ENCODE peak calls at places on chromosome 12, in seven cellular contexts. One of them, this sample, is unnamed.

GRCh38 chr12:56449622-56449984 is 377 bp upstream of the TIMELESS start:
- DNase-seq in cardiac fibroblast: no peak
- DNase-seq in choroid plexus epithelial cell: no peak
- DNase-seq in GM10248: no peak
- DNase-seq in activated B cell treated with CpG ODN at 0.5 μM for 24 hours: no peak
- DNase-seq in GM13977: no peak
- DNase-seq in glutamatergic neuron: no peak
- DNase-seq in this sample: no peak

GRCh38 chr12:130506844-130507243 is 169.2 kb downstream of the PIWIL1 start:
- DNase-seq in activated B cell treated with CpG ODN at 0.5 μM for 24 hours: no peak
- DNase-seq in cardiac fibroblast: no peak
- DNase-seq in GM13977: no peak
- DNase-seq in GM10248: no peak
- DNase-seq in choroid plexus epithelial cell: no peak
- DNase-seq in glutamatergic neuron: no peak
- DNase-seq in this sample: no peak

GRCh38 chr12:43988838-43989560 is 153.1 kb downstream of the TMEM117 start:
- DNase-seq in GM13977: peak; percentile 11
- DNase-seq in choroid plexus epithelial cell: peak; percentile 13
- DNase-seq in glutamatergic neuron: no peak
- DNase-seq in cardiac fibroblast: peak; percentile 18
- DNase-seq in GM10248: peak; percentile 16
- DNase-seq in activated B cell treated with CpG ODN at 0.5 μM for 24 hours: no peak
- DNase-seq in this sample: no peak

GRCh38 chr12:27104546-27104945 is 22.2 kb upstream of the C12orf71 start:
- DNase-seq in GM10248: no peak
- DNase-seq in activated B cell treated with CpG ODN at 0.5 μM for 24 hours: no peak
- DNase-seq in GM13977: no peak
- DNase-seq in cardiac fibroblast: no peak
- DNase-seq in glutamatergic neuron: no peak
- DNase-seq in choroid plexus epithelial cell: peak; percentile 68
- DNase-seq in this sample: no peak

GRCh38 chr12:11650697-11651281 is 1.3 kb downstream of the ETV6 start:
- DNase-seq in GM10248: no peak
- DNase-seq in glutamatergic neuron: no peak
- DNase-seq in cardiac fibroblast: peak; percentile 50
- DNase-seq in choroid plexus epithelial cell: peak; percentile 60
- DNase-seq in activated B cell treated with CpG ODN at 0.5 μM for 24 hours: no peak
- DNase-seq in GM13977: peak; percentile 35
- DNase-seq in this sample: no peak

GRCh38 chr12:11105546-11105945 is 13.4 kb upstream of the TAS2R43 start:
- DNase-seq in glutamatergic neuron: no peak
- DNase-seq in choroid plexus epithelial cell: no peak
- DNase-seq in GM10248: no peak
- DNase-seq in GM13977: no peak
- DNase-seq in cardiac fibroblast: no peak
- DNase-seq in activated B cell treated with CpG ODN at 0.5 μM for 24 hours: no peak
- DNase-seq in this sample: no peak

GRCh38 chr12:124633269-124633953 is 66.0 kb upstream of the NCOR2 start:
- DNase-seq in GM10248: no peak
- DNase-seq in GM13977: no peak
- DNase-seq in cardiac fibroblast: peak; percentile 77
- DNase-seq in choroid plexus epithelial cell: peak; percentile 78
- DNase-seq in activated B cell treated with CpG ODN at 0.5 μM for 24 hours: no peak
- DNase-seq in glutamatergic neuron: no peak
- DNase-seq in this sample: no peak

GRCh38 chr12:92278378-92278828 is 132.8 kb upstream of the BTG1 start:
- DNase-seq in choroid plexus epithelial cell: no peak
- DNase-seq in cardiac fibroblast: no peak
- DNase-seq in GM13977: no peak
- DNase-seq in glutamatergic neuron: no peak
- DNase-seq in activated B cell treated with CpG ODN at 0.5 μM for 24 hours: no peak
- DNase-seq in GM10248: no peak
- DNase-seq in this sample: no peak

GRCh38 chr12:94553130-94553519 is 93.5 kb upstream of the CEP83 start:
- DNase-seq in glutamatergic neuron: no peak
- DNase-seq in activated B cell treated with CpG ODN at 0.5 μM for 24 hours: no peak
- DNase-seq in GM13977: no peak
- DNase-seq in cardiac fibroblast: peak; percentile 96
- DNase-seq in choroid plexus epithelial cell: peak; percentile 74
- DNase-seq in GM10248: no peak
- DNase-seq in this sample: no peak

GRCh38 chr12:54262403-54262925 is 17.5 kb downstream of the CBX5 start:
- DNase-seq in GM10248: no peak
- DNase-seq in activated B cell treated with CpG ODN at 0.5 μM for 24 hours: no peak
- DNase-seq in glutamatergic neuron: no peak
- DNase-seq in GM13977: no peak
- DNase-seq in choroid plexus epithelial cell: peak; percentile 64
- DNase-seq in cardiac fibroblast: peak; percentile 57
- DNase-seq in this sample: no peak

GRCh38 chr12:67433393-67434175 is 164.4 kb downstream of the CAND1 start:
- DNase-seq in choroid plexus epithelial cell: peak; percentile 51
- DNase-seq in GM10248: no peak
- DNase-seq in activated B cell treated with CpG ODN at 0.5 μM for 24 hours: no peak
- DNase-seq in cardiac fibroblast: peak; percentile 78
- DNase-seq in GM13977: no peak
- DNase-seq in glutamatergic neuron: no peak
- DNase-seq in this sample: no peak

GRCh38 chr12:79183946-79184345 is 319.4 kb downstream of the SYT1 start:
- DNase-seq in choroid plexus epithelial cell: peak; percentile 35
- DNase-seq in GM13977: no peak
- DNase-seq in glutamatergic neuron: no peak
- DNase-seq in activated B cell treated with CpG ODN at 0.5 μM for 24 hours: no peak
- DNase-seq in cardiac fibroblast: peak; percentile 51
- DNase-seq in GM10248: no peak
- DNase-seq in this sample: no peak

GRCh38 chr12:58310368-58310767 is 369.0 kb downstream of the ATP23 start:
- DNase-seq in glutamatergic neuron: no peak
- DNase-seq in GM10248: no peak
- DNase-seq in activated B cell treated with CpG ODN at 0.5 μM for 24 hours: no peak
- DNase-seq in cardiac fibroblast: peak; percentile 87
- DNase-seq in GM13977: no peak
- DNase-seq in choroid plexus epithelial cell: peak; percentile 92
- DNase-seq in this sample: no peak

GRCh38 chr12:685388-685787 is 22.1 kb upstream of the NINJ2 start:
- DNase-seq in activated B cell treated with CpG ODN at 0.5 μM for 24 hours: peak; percentile 64
- DNase-seq in GM13977: peak; percentile 61
- DNase-seq in GM10248: peak; percentile 66
- DNase-seq in choroid plexus epithelial cell: peak; percentile 95
- DNase-seq in glutamatergic neuron: no peak
- DNase-seq in cardiac fibroblast: peak; percentile 30
- DNase-seq in this sample: peak; percentile 18

GRCh38 chr12:114288071-114288470 is 117.9 kb downstream of the TBX5 start:
- DNase-seq in choroid plexus epithelial cell: no peak
- DNase-seq in glutamatergic neuron: no peak
- DNase-seq in GM13977: no peak
- DNase-seq in cardiac fibroblast: no peak
- DNase-seq in GM10248: no peak
- DNase-seq in activated B cell treated with CpG ODN at 0.5 μM for 24 hours: no peak
- DNase-seq in this sample: no peak

GRCh38 chr12:87931764-87932163 is 97.4 kb downstream of the C12orf50 start:
- DNase-seq in glutamatergic neuron: no peak
- DNase-seq in choroid plexus epithelial cell: peak; percentile 52
- DNase-seq in activated B cell treated with CpG ODN at 0.5 μM for 24 hours: no peak
- DNase-seq in GM10248: no peak
- DNase-seq in GM13977: no peak
- DNase-seq in cardiac fibroblast: peak; percentile 9
- DNase-seq in this sample: no peak

GRCh38 chr12:30026621-30027234 is 243.0 kb upstream of the TMTC1 start:
- DNase-seq in activated B cell treated with CpG ODN at 0.5 μM for 24 hours: no peak
- DNase-seq in GM10248: no peak
- DNase-seq in glutamatergic neuron: no peak
- DNase-seq in choroid plexus epithelial cell: peak; percentile 87
- DNase-seq in cardiac fibroblast: peak; percentile 88
- DNase-seq in GM13977: no peak
- DNase-seq in this sample: no peak

GRCh38 chr12:53065975-53066593 is 13.1 kb downstream of the SPRYD3 start:
- DNase-seq in glutamatergic neuron: peak; percentile 83
- DNase-seq in GM10248: peak; percentile 86
- DNase-seq in activated B cell treated with CpG ODN at 0.5 μM for 24 hours: peak; percentile 55
- DNase-seq in cardiac fibroblast: peak; percentile 86
- DNase-seq in GM13977: peak; percentile 90
- DNase-seq in choroid plexus epithelial cell: peak; percentile 84
- DNase-seq in this sample: peak; percentile 76

GRCh38 chr12:79534029-79534867 is 156.5 kb downstream of the PAWR start:
- DNase-seq in GM10248: no peak
- DNase-seq in choroid plexus epithelial cell: no peak
- DNase-seq in glutamatergic neuron: no peak
- DNase-seq in activated B cell treated with CpG ODN at 0.5 μM for 24 hours: no peak
- DNase-seq in cardiac fibroblast: no peak
- DNase-seq in GM13977: no peak
- DNase-seq in this sample: no peak

GRCh38 chr12:122981036-122981471 is 573 bp downstream of the ARL6IP4 start:
- DNase-seq in GM10248: no peak
- DNase-seq in activated B cell treated with CpG ODN at 0.5 μM for 24 hours: no peak
- DNase-seq in GM13977: no peak
- DNase-seq in cardiac fibroblast: peak; percentile 39
- DNase-seq in glutamatergic neuron: peak; percentile 57
- DNase-seq in choroid plexus epithelial cell: peak; percentile 33
- DNase-seq in this sample: peak; percentile 32

GRCh38 chr12:59041241-59042121 is 121.2 kb upstream of the LRIG3 start:
- DNase-seq in GM10248: no peak
- DNase-seq in cardiac fibroblast: peak; percentile 96
- DNase-seq in glutamatergic neuron: no peak
- DNase-seq in choroid plexus epithelial cell: peak; percentile 93
- DNase-seq in GM13977: no peak
- DNase-seq in activated B cell treated with CpG ODN at 0.5 μM for 24 hours: no peak
- DNase-seq in this sample: no peak

GRCh38 chr12:9732966-9733461 is at the start of gene CLECL1:
- DNase-seq in choroid plexus epithelial cell: no peak
- DNase-seq in GM10248: peak; percentile 47
- DNase-seq in activated B cell treated with CpG ODN at 0.5 μM for 24 hours: no peak
- DNase-seq in cardiac fibroblast: no peak
- DNase-seq in glutamatergic neuron: no peak
- DNase-seq in GM13977: peak; percentile 50
- DNase-seq in this sample: no peak

GRCh38 chr12:114913871-114914801 is 230.2 kb upstream of the TBX3 start:
- DNase-seq in cardiac fibroblast: peak; percentile 47
- DNase-seq in activated B cell treated with CpG ODN at 0.5 μM for 24 hours: no peak
- DNase-seq in glutamatergic neuron: no peak
- DNase-seq in GM10248: no peak
- DNase-seq in choroid plexus epithelial cell: peak; percentile 24
- DNase-seq in GM13977: no peak
- DNase-seq in this sample: no peak

GRCh38 chr12:89874146-89874545 is 165.5 kb upstream of the ATP2B1 start:
- DNase-seq in glutamatergic neuron: no peak
- DNase-seq in GM10248: no peak
- DNase-seq in GM13977: no peak
- DNase-seq in choroid plexus epithelial cell: no peak
- DNase-seq in cardiac fibroblast: no peak
- DNase-seq in activated B cell treated with CpG ODN at 0.5 μM for 24 hours: no peak
- DNase-seq in this sample: no peak

GRCh38 chr12:946212-946611 is 3.3 kb downstream of the RAD52 start:
- DNase-seq in activated B cell treated with CpG ODN at 0.5 μM for 24 hours: no peak
- DNase-seq in choroid plexus epithelial cell: peak; percentile 32
- DNase-seq in cardiac fibroblast: peak; percentile 60
- DNase-seq in GM13977: no peak
- DNase-seq in GM10248: no peak
- DNase-seq in glutamatergic neuron: no peak
- DNase-seq in this sample: no peak

GRCh38 chr12:64459388-64460024 is 7.6 kb downstream of the TBK1 start:
- DNase-seq in activated B cell treated with CpG ODN at 0.5 μM for 24 hours: no peak
- DNase-seq in GM13977: no peak
- DNase-seq in cardiac fibroblast: peak; percentile 35
- DNase-seq in GM10248: peak; percentile 17
- DNase-seq in glutamatergic neuron: no peak
- DNase-seq in choroid plexus epithelial cell: no peak
- DNase-seq in this sample: no peak

GRCh38 chr12:70417121-70417520 is 51.0 kb downstream of the KCNMB4 start:
- DNase-seq in activated B cell treated with CpG ODN at 0.5 μM for 24 hours: no peak
- DNase-seq in choroid plexus epithelial cell: no peak
- DNase-seq in GM13977: no peak
- DNase-seq in GM10248: no peak
- DNase-seq in cardiac fibroblast: no peak
- DNase-seq in glutamatergic neuron: no peak
- DNase-seq in this sample: no peak

GRCh38 chr12:116896525-116896924 is 14.2 kb upstream of the FBXW8 start:
- DNase-seq in choroid plexus epithelial cell: no peak
- DNase-seq in GM10248: no peak
- DNase-seq in cardiac fibroblast: no peak
- DNase-seq in GM13977: no peak
- DNase-seq in activated B cell treated with CpG ODN at 0.5 μM for 24 hours: no peak
- DNase-seq in glutamatergic neuron: no peak
- DNase-seq in this sample: no peak

GRCh38 chr12:29149691-29150382 is 759 bp downstream of the FAR2 start:
- DNase-seq in glutamatergic neuron: peak; percentile 18
- DNase-seq in choroid plexus epithelial cell: no peak
- DNase-seq in GM13977: peak; percentile 31
- DNase-seq in activated B cell treated with CpG ODN at 0.5 μM for 24 hours: no peak
- DNase-seq in GM10248: no peak
- DNase-seq in cardiac fibroblast: no peak
- DNase-seq in this sample: no peak

GRCh38 chr12:55428844-55429243 is 2.8 kb downstream of the OR6C76 start:
- DNase-seq in glutamatergic neuron: no peak
- DNase-seq in GM10248: no peak
- DNase-seq in activated B cell treated with CpG ODN at 0.5 μM for 24 hours: no peak
- DNase-seq in choroid plexus epithelial cell: no peak
- DNase-seq in GM13977: no peak
- DNase-seq in cardiac fibroblast: no peak
- DNase-seq in this sample: no peak
- TF ChIP-seq CTCF in glutamatergic neuron: no peak
- TF ChIP-seq CTCF in GM10248: no peak
- TF ChIP-seq CTCF in activated B cell treated with CpG ODN at 0.5 μM for 24 hours: no peak
- TF ChIP-seq CTCF in choroid plexus epithelial cell: no peak
- TF ChIP-seq CTCF in GM13977: no peak
- TF ChIP-seq CTCF in cardiac fibroblast: no peak
- TF ChIP-seq CTCF in this sample: no peak

GRCh38 chr12:46457958-46458357 is 85.4 kb upstream of the SLC38A2 start:
- DNase-seq in GM10248: no peak
- DNase-seq in glutamatergic neuron: no peak
- DNase-seq in cardiac fibroblast: no peak
- DNase-seq in choroid plexus epithelial cell: no peak
- DNase-seq in GM13977: no peak
- DNase-seq in activated B cell treated with CpG ODN at 0.5 μM for 24 hours: no peak
- DNase-seq in this sample: no peak
- TF ChIP-seq CTCF in GM10248: no peak
- TF ChIP-seq CTCF in glutamatergic neuron: no peak
- TF ChIP-seq CTCF in cardiac fibroblast: no peak
- TF ChIP-seq CTCF in choroid plexus epithelial cell: no peak
- TF ChIP-seq CTCF in GM13977: no peak
- TF ChIP-seq CTCF in activated B cell treated with CpG ODN at 0.5 μM for 24 hours: no peak
- TF ChIP-seq CTCF in this sample: no peak

DNA sequence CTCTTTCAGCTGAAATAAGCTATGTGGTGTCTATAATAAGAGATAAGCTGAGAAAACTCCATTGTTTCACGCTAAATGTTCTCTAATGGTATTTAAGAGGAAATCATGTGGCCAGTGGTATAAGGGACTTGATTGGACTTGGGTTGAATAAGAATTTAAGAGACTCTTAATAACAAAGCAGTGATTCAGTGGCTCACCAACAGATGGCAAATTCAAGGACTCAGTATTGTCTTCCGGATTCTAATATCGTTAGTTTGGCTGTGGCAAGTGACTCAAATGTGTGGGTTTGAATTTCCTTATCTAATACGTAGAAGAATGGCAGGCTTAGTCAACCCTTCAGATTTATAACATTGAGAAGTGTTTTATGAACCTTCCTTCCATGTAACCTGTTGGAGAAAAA is 49.1 kb upstream of the KCNH3 start:
- DNase-seq in cardiac fibroblast: peak; percentile 94
- DNase-seq in GM10248: no peak
- DNase-seq in GM13977: no peak
- DNase-seq in glutamatergic neuron: no peak
- DNase-seq in activated B cell treated with CpG ODN at 0.5 μM for 24 hours: no peak
- DNase-seq in choroid plexus epithelial cell: peak; percentile 73
- DNase-seq in this sample: no peak
- TF ChIP-seq CTCF in cardiac fibroblast: peak; percentile 37
- TF ChIP-seq CTCF in GM10248: no peak
- TF ChIP-seq CTCF in GM13977: no peak
- TF ChIP-seq CTCF in glutamatergic neuron: no peak
- TF ChIP-seq CTCF in activated B cell treated with CpG ODN at 0.5 μM for 24 hours: no peak
- TF ChIP-seq CTCF in choroid plexus epithelial cell: peak; percentile 37
- TF ChIP-seq CTCF in this sample: no peak

GRCh38 chr12:97716356-97716755 is 253.8 kb downstream of the RMST start:
- DNase-seq in glutamatergic neuron: no peak
- DNase-seq in activated B cell treated with CpG ODN at 0.5 μM for 24 hours: no peak
- DNase-seq in choroid plexus epithelial cell: peak; percentile 0
- DNase-seq in GM13977: no peak
- DNase-seq in GM10248: no peak
- DNase-seq in cardiac fibroblast: peak; percentile 1
- DNase-seq in this sample: no peak
- TF ChIP-seq CTCF in glutamatergic neuron: peak; percentile 32
- TF ChIP-seq CTCF in activated B cell treated with CpG ODN at 0.5 μM for 24 hours: no peak
- TF ChIP-seq CTCF in choroid plexus epithelial cell: peak; percentile 11
- TF ChIP-seq CTCF in GM13977: no peak
- TF ChIP-seq CTCF in GM10248: no peak
- TF ChIP-seq CTCF in cardiac fibroblast: no peak
- TF ChIP-seq CTCF in this sample: peak; percentile 43